ENCODE peak calls at places on chromosomes 1 and 21, in five cellular contexts. G, V, S, B and F are unnamed samples.

GRCh38 chr1:205436776-205437485 is 15.1 kb upstream of the LEMD1 start:
- DNase-seq in G (no peak), B (no peak), V (no peak), S (no peak), F (no peak)

GRCh38 chr1:191498318-191498717 is 659.9 kb upstream of the RGS18 start:
- DNase-seq in G (no peak), V (no peak), B (no peak), S (no peak), F (no peak)

GRCh38 chr1:235502601-235503332 is 1.5 kb downstream of the B3GALNT2 start:
- DNase-seq in V (no peak), S (no peak), B (no peak), G (no peak), F (no peak)

GRCh38 chr1:66316464-66317155 is 217.3 kb upstream of the SGIP1 start:
- DNase-seq in B (peak; percentile 57), S (no peak), G (no peak), V (no peak), F (no peak)

GRCh38 chr1:148318123-148318899 is 164.8 kb downstream of the PPIAL4G start:
- DNase-seq in B (no peak), S (no peak), V (no peak), G (no peak), F (peak; percentile 38)

GRCh38 chr1:203871114-203871875 is 9.9 kb downstream of the SNRPE start:
- DNase-seq in S (no peak), V (no peak), G (peak; percentile 19), B (peak; percentile 63), F (no peak)

GRCh38 chr1:32351859-32352745 is 10.2 kb downstream of the FAM229A start:
- DNase-seq in G (no peak), B (peak; percentile 52), S (peak; percentile 38), V (peak; percentile 60), F (no peak)

GRCh38 chr1:223390618-223391017 is 2.6 kb upstream of the CCDC185 start:
- DNase-seq in G (no peak), S (no peak), V (no peak), B (no peak), F (no peak)

GRCh38 chr1:245798367-245798747 is 643.6 kb downstream of the KIF26B start:
- DNase-seq in G (no peak), B (no peak), S (no peak), V (no peak), F (no peak)

DNA sequence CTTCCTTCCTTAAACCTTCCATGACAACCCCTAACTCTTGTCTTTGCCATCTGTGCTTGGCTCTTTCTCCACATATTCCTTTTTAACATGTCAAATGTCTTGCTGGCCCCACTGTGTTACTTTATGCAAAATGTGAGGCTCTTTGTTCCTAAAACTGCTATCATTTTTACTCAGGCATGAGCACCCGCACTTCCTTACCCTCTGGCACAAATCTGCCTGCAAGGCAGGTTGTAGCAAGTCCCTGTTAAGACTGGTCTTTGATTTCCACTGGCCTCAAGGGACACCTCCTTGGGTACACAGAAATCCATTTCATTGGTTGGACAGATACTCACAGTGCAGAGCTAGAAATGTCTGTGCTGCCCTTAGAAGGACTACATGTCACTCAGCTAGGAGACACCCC is 142.9 kb downstream of the HUNK start:
- DNase-seq in S (no peak), G (no peak), V (no peak), B (no peak), F (no peak)
- TF ChIP-seq CTCF in S (no peak), G (no peak), V (no peak), B (no peak), F (no peak)

GRCh38 chr1:178538192-178538916 is 25.4 kb downstream of the TEX35 start:
- DNase-seq in S (no peak), V (no peak), G (no peak), B (no peak), F (no peak)

GRCh38 chr1:178537445-178538090 is 24.7 kb downstream of the TEX35 start:
- DNase-seq in B (no peak), S (no peak), G (no peak), V (no peak), F (no peak)

GRCh38 chr1:178539291-178539690 is 26.4 kb downstream of the TEX35 start:
- DNase-seq in V (no peak), B (no peak), G (no peak), S (no peak), F (no peak)

GRCh38 chr1:178536329-178536728 is 23.4 kb downstream of the TEX35 start:
- DNase-seq in G (no peak), S (no peak), V (no peak), B (no peak), F (no peak)

GRCh38 chr1:178536844-178537371 is 24.0 kb downstream of the TEX35 start:
- DNase-seq in G (no peak), B (peak; percentile 68), V (no peak), S (peak; percentile 75), F (no peak)
- H3K27ac ChIP-seq in G (no peak overlapping the region), B (peak overlapping the region; percentile 68), V (no peak overlapping the region), S (peak overlapping the region; percentile 70), F (no peak overlapping the region)

GRCh38 chr1:85464497-85465098 is 361 bp downstream of the DDAH1 start:
- DNase-seq in G (peak; percentile 34), V (peak; percentile 24), B (peak; percentile 74), S (peak; percentile 68), F (no peak)

GRCh38 chr1:85462931-85463665 is 1.9 kb downstream of the DDAH1 start:
- DNase-seq in S (no peak), G (no peak), B (no peak), V (no peak), F (no peak)

GRCh38 chr1:85465791-85466134 is 804 bp upstream of the DDAH1 start:
- DNase-seq in G (no peak), S (no peak), B (no peak), V (no peak), F (no peak)

GRCh38 chr1:85465099-85465790 is at the start of gene DDAH1:
- DNase-seq in S (peak; percentile 83), V (peak; percentile 36), B (peak; percentile 31), G (peak; percentile 9), F (no peak)

GRCh38 chr1:85463666-85464496 is 1.1 kb downstream of the DDAH1 start:
- DNase-seq in B (no peak), G (no peak), S (no peak), V (no peak), F (no peak)
- TF ChIP-seq CTCF in B (no peak), G (no peak), S (no peak), V (no peak), F (no peak)

DNA sequence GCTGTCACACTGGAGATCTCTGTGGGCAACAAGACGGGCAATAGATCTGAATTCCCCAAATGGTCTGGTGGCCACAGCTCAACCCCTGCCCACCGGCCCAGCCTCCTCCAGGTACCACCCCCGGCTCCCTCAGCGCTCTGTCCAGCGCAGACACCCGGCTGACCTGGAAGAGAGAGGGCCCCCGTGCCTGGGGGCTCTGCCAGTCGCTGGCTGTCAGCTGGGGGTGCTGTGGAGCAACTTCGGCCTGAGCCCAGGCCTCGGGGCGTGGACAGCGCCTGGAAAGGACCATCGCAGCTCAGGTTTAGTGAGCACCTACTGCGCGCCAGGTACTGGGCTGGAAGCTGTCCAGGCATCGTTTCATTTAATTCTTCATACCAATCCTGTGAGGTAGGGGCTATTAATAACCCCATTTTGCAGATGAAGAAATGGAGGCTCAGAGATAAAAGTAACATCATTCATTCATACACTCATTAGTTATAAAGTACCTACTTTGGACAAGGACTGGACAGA is 51.0 kb downstream of the AHDC1 start:
- DNase-seq in S (no peak), V (no peak), B (no peak), G (no peak), F (no peak)
- H3K27ac ChIP-seq in S (no peak overlapping the region), V (no peak overlapping the region), B (no peak overlapping the region), G (no peak overlapping the region), F (no peak overlapping the region)

GRCh38 chr1:155175927-155176371 is 2.3 kb downstream of the TRIM46 start:
- DNase-seq in S (peak; percentile 53), B (no peak), V (no peak), G (no peak), F (no peak)
- TF ChIP-seq CTCF in S (peak; percentile 18), B (no peak), V (no peak), G (no peak), F (no peak)

GRCh38 chr1:53703174-53703573 is 35.8 kb downstream of the GLIS1 start:
- DNase-seq in G (no peak), V (no peak), S (no peak), B (no peak), F (no peak)
- H3K27ac ChIP-seq in G (no peak overlapping the region), V (no peak overlapping the region), S (no peak overlapping the region), B (no peak overlapping the region), F (no peak overlapping the region)

DNA sequence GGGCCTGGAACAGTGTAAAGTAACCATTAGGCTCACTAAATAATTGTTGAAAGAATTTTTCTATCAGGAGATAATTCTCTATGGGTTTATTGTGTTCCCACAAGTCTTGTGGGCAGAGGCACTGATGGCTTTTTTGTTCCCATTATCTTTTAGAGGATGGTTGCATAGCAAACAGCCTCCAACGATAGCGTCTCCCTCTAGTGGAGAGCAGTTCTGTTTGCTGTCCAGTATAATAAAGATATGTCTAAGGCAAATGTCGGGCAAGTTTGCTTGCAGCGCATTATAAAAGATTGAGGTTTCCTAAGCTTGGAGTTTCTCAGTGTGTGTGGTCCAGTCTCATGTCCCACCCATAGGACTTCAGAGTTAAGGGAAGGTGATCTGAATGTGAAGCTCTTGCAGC is 1.3 kb upstream of the SLC6A17 start:
- DNase-seq in B (no peak), S (no peak), G (no peak), V (no peak), F (no peak)
- TF ChIP-seq CTCF in B (no peak), S (no peak), G (peak; percentile 52), V (no peak), F (no peak)

DNA sequence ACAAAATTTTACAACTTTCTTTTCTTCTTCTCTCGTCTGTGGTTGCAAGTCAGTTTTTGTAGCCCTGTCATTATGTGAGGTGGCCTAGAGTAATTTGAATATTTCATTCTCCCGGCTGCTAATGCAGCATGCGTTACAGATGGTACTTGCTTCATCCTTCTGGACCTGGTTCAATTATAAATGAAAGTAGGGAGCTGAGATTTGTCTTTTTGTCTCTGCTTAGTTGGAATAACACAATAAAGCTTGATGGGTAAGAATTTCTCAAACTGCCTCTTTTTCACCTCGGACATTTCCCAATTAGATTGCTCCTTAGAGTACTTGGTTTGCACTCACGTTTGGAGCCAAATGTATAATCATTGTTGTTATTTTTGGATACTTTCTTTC is 201.6 kb downstream of the PBX1 start:
- DNase-seq in V (no peak), G (no peak), B (no peak), S (no peak), F (no peak)
- H3K27ac ChIP-seq in V (no peak overlapping the region), G (no peak overlapping the region), B (peak overlapping the region; percentile 26), S (peak overlapping the region; percentile 36), F (no peak overlapping the region)

GRCh38 chr1:56978819-56979218 is 13.0 kb upstream of the C8B start:
- DNase-seq in V (no peak), S (peak; percentile 62), B (no peak), G (no peak), F (no peak)
- TF ChIP-seq CTCF in V (no peak), S (no peak), B (no peak), G (peak; percentile 25), F (no peak)

GRCh38 chr1:231422798-231423309 is 767 bp upstream of the EGLN1 start:
- DNase-seq in S (no peak), G (no peak), V (no peak), B (no peak), F (no peak)

GRCh38 chr1:231424950-231425805 is 3.1 kb upstream of the EGLN1 start:
- DNase-seq in B (peak; percentile 52), V (no peak), G (no peak), S (no peak), F (no peak)

GRCh38 chr1:231421971-231422797 is at the start of gene EGLN1:
- DNase-seq in B (peak; percentile 86), V (peak; percentile 58), S (peak; percentile 89), G (peak; percentile 19), F (peak; percentile 73)

GRCh38 chr1:231421616-231421970 is 494 bp downstream of the EGLN1 start:
- DNase-seq in B (peak; percentile 18), G (no peak), S (peak; percentile 44), V (peak; percentile 22), F (no peak)

GRCh38 chr1:231423648-231424047 is 1.6 kb upstream of the EGLN1 start:
- DNase-seq in V (no peak), B (no peak), S (no peak), G (no peak), F (no peak)
- H3K27ac ChIP-seq in V (no peak overlapping the region), B (peak overlapping the region; percentile 99), S (peak overlapping the region; percentile 99), G (no peak overlapping the region), F (no peak overlapping the region)